ENCODE peak calls at places on chromosomes 13 and 19, in eight cellular contexts. W is ELF-1; E is NCI-H774; I is coronary artery; Z is OCI-LY7; G is activated CD8-positive, alpha-beta memory T cell treated with anti-CD3 and anti-CD28 coated beads for 4 hours; Q is stimulated activated CD4-positive, alpha-beta T cell treated with anti-CD3 and anti-CD28 coated beads, Interleukin-4, amount 100 ng/mL, for 48 hours; V is T-helper 17 cell. Y is an unnamed sample.

GRCh38 chr13:25375727-25376358 is 4.1 kb downstream of the ATP8A2 start:
- DNase-seq in W (peak), E (no peak), Z (peak), I (no peak), G (no peak), Q (peak), V (no peak), Y (peak)

GRCh38 chr13:44270153-44270552 is 103.5 kb upstream of the SERP2 start:
- DNase-seq in G (no peak), V (no peak), Z (no peak), W (no peak), I (peak), Q (no peak), E (no peak), Y (no peak)

GRCh38 chr19:1251233-1251502 is 2.8 kb downstream of the MIDN start:
- DNase-seq in W (no peak), E (no peak), Z (no peak), G (no peak), V (no peak), I (no peak), Q (no peak), Y (no peak)

GRCh38 chr19:44737238-44738160 is 11.0 kb upstream of the BCL3 start:
- DNase-seq in V (no peak), Q (no peak), I (no peak), Z (no peak), G (no peak), W (no peak), E (no peak), Y (no peak)

GRCh38 chr13:99905814-99906213 is 65.8 kb downstream of the ZIC5 start:
- DNase-seq in Q (no peak), I (no peak), G (no peak), E (no peak), V (no peak), Z (no peak), W (no peak), Y (no peak)

GRCh38 chr13:21898990-21899389 is 228.1 kb downstream of the FGF9 start:
- DNase-seq in W (no peak), I (no peak), E (no peak), V (no peak), Q (no peak), G (no peak), Z (no peak), Y (no peak)

GRCh38 chr13:37139356-37139755 is 33.9 kb upstream of the CSNK1A1L start:
- DNase-seq in V (no peak), E (no peak), G (no peak), Z (no peak), I (no peak), Q (no peak), W (no peak), Y (no peak)

GRCh38 chr19:6233051-6233826 is 46.5 kb downstream of the MLLT1 start:
- DNase-seq in E (no peak), W (no peak), Z (no peak), Q (no peak), I (no peak), V (no peak), G (no peak), Y (peak)

GRCh38 chr13:62293081-62293480 is 877.4 kb upstream of the PCDH20 start:
- DNase-seq in Q (no peak), G (no peak), Z (no peak), I (no peak), V (no peak), W (no peak), E (no peak), Y (no peak)

GRCh38 chr19:6373813-6374108 is 1.2 kb downstream of the ALKBH7 start:
- DNase-seq in G (no peak), Q (no peak), V (no peak), I (no peak), E (no peak), Z (no peak), W (no peak), Y (no peak)

GRCh38 chr13:22316494-22317025 is 645.7 kb downstream of the FGF9 start:
- DNase-seq in V (no peak), I (no peak), Q (no peak), G (no peak), E (no peak), W (no peak), Z (no peak), Y (no peak)

GRCh38 chr13:108214511-108215383 is 589 bp downstream of the LIG4 start:
- DNase-seq in G (no peak), E (peak), V (no peak), Z (peak), I (no peak), Q (no peak), W (peak), Y (peak)

GRCh38 chr19:48501446-48501960 is 10.1 kb downstream of the LMTK3 start:
- DNase-seq in E (peak), I (peak), G (no peak), Q (peak), V (peak), Z (peak), W (peak), Y (peak)

GRCh38 chr19:35347171-35347929 is at the start of gene FFAR1:
- DNase-seq in I (peak), W (no peak), V (peak), Z (peak), G (no peak), E (no peak), Q (peak), Y (no peak)

GRCh38 chr19:38640368-38640767 is 7.1 kb upstream of the ACTN4 start:
- DNase-seq in E (no peak), G (no peak), Z (no peak), V (no peak), Q (no peak), I (no peak), W (peak), Y (no peak)

GRCh38 chr13:112688560-112689497 is 1.0 kb upstream of the ATP11A start:
- DNase-seq in E (peak), Q (peak), V (peak), Z (peak), I (peak), G (no peak), W (peak), Y (peak)

GRCh38 chr13:78054152-78054551 is 135.5 kb upstream of the EDNRB start:
- DNase-seq in I (no peak), V (no peak), E (no peak), G (no peak), Z (no peak), Q (no peak), W (no peak), Y (no peak)

GRCh38 chr13:44653261-44653660 is 77.1 kb upstream of the TSC22D1 start:
- DNase-seq in I (no peak), G (no peak), Q (no peak), V (no peak), E (no peak), W (no peak), Z (no peak), Y (no peak)

GRCh38 chr19:32566246-32566830 is 14.7 kb upstream of the PDCD5 start:
- DNase-seq in G (no peak), I (no peak), V (no peak), W (no peak), E (no peak), Z (no peak), Q (no peak), Y (no peak)

GRCh38 chr13:101875091-101875490 is 422.6 kb downstream of the ITGBL1 start:
- DNase-seq in Z (no peak), Q (no peak), V (no peak), G (no peak), I (no peak), E (no peak), W (no peak), Y (no peak)

GRCh38 chr13:105446197-105446596 is 1089.3 kb downstream of the EFNB2 start:
- DNase-seq in Q (no peak), V (no peak), W (no peak), G (no peak), Z (no peak), I (no peak), E (no peak), Y (no peak)

GRCh38 chr19:918481-919156 is 1.5 kb downstream of the KISS1R start:
- DNase-seq in V (no peak), W (no peak), Q (peak), E (no peak), I (no peak), Z (no peak), G (no peak), Y (peak)

GRCh38 chr19:41908724-41909464 is 19.4 kb downstream of the ERFL start:
- DNase-seq in Q (no peak), E (no peak), Z (no peak), I (no peak), V (no peak), W (no peak), G (no peak), Y (no peak)

GRCh38 chr19:45468159-45468651 is 409 bp downstream of the FOSB start:
- DNase-seq in G (no peak), I (peak), W (peak), V (peak), Z (peak), Q (no peak), E (no peak), Y (no peak)

GRCh38 chr13:113744197-113745000 is 14.6 kb upstream of the TMEM255B start:
- DNase-seq in V (no peak), G (no peak), W (no peak), E (peak), I (no peak), Q (no peak), Z (no peak), Y (no peak)

Y was measured in iPS-NIHi11.